ENCODE peak calls at places on chromosomes 16 and 17, in four cellular contexts. C is hepatocyte, M is endothelial cell of umbilical vein, I is K562. A is an unnamed sample. For H3K4me1, the result is how much of the 10 kb centered on the place peaks cover.

GRCh38 chr17:13792314-13792713 is 190.6 kb upstream of the HS3ST3A1 start:
- DNase-seq in C (no peak), M (no peak), I (no peak), A (no peak)

GRCh38 chr17:77233127-77233526 is 92.4 kb downstream of the SEC14L1 start:
- DNase-seq in C (no peak), M (no peak), I (no peak), A (no peak)

GRCh38 chr17:72725432-72726068 is 366.9 kb downstream of the SLC39A11 start:
- DNase-seq in C (peak), M (peak), I (peak), A (peak)

GRCh38 chr17:51118330-51119195 is 2.1 kb downstream of the SPAG9 start:
- DNase-seq in C (peak), M (peak), I (no peak), A (no peak)

GRCh38 chr16:18969855-18970240 is 13.9 kb upstream of the TMC7 start:
- DNase-seq in C (no peak), M (no peak), I (no peak), A (no peak)

GRCh38 chr16:12225816-12226480 is 249.4 kb downstream of the SNX29 start:
- DNase-seq in C (no peak), M (no peak), I (no peak), A (no peak)

GRCh38 chr16:4239020-4239419 is 2.9 kb downstream of the SRL start:
- DNase-seq in C (no peak), M (peak), I (no peak), A (no peak)

GRCh38 chr16:89300311-89300975 is 82.9 kb downstream of the ZNF778 start:
- DNase-seq in C (no peak), M (no peak), I (no peak), A (no peak)

GRCh38 chr17:27389542-27390140 is 66.6 kb upstream of the KSR1 start:
- DNase-seq in C (no peak), M (no peak), I (no peak), A (no peak)

GRCh38 chr16:77077523-77077922 is 113.5 kb upstream of the MON1B start:
- DNase-seq in C (no peak), M (no peak), I (no peak), A (no peak)

GRCh38 chr16:56912746-56913703 is 18.9 kb upstream of the HERPUD1 start:
- DNase-seq in C (no peak), M (no peak), I (no peak), A (no peak)

GRCh38 chr16:68711421-68712139 is 25.5 kb upstream of the CDH1 start:
- DNase-seq in C (no peak), M (no peak), I (peak), A (no peak)

GRCh38 chr17:14921936-14922335 is 343.2 kb downstream of the PMP22 start:
- DNase-seq in C (no peak), M (no peak), I (no peak), A (no peak)

GRCh38 chr16:4570086-4570485 is 13.9 kb downstream of the C16orf96 start:
- DNase-seq in C (no peak), M (no peak), I (no peak), A (no peak)

GRCh38 chr16:70740919-70741778 is 55.3 kb upstream of the MTSS2 start:
- DNase-seq in C (no peak), M (peak), I (no peak), A (no peak)

GRCh38 chr17:2083613-2084128 is 28.8 kb downstream of the HIC1 start:
- DNase-seq in C (peak), M (peak), I (peak), A (no peak)

GRCh38 chr17:43818966-43819365 is 14.0 kb downstream of the MPP3 start:
- DNase-seq in C (no peak), M (no peak), I (no peak), A (no peak)

GRCh38 chr17:29054835-29055234 is 11.9 kb downstream of the PIPOX start:
- DNase-seq in C (no peak), M (no peak), I (no peak), A (no peak)

GRCh38 chr17:70961341-70961740 is 792.0 kb downstream of the KCNJ2 start:
- DNase-seq in C (no peak), M (no peak), I (no peak), A (no peak)

GRCh38 chr17:58136669-58137279 is 11.4 kb upstream of the OR4D1 start:
- DNase-seq in C (peak), M (no peak), I (peak), A (peak)

GRCh38 chr16:87864331-87864989 is 4.8 kb downstream of the SLC7A5 start:
- DNase-seq in C (no peak), M (no peak), I (no peak), A (no peak)

GRCh38 chr17:45121055-45121454 is 11.3 kb downstream of the PLCD3 start:
- DNase-seq in C (no peak), M (no peak), I (no peak), A (no peak)

GRCh38 chr16:3542601-3543373 is 34.4 kb downstream of the NLRC3 start:
- DNase-seq in C (no peak), M (peak), I (no peak), A (no peak)

GRCh38 chr17:10754861-10755591 is 25.2 kb upstream of the TMEM220 start:
- DNase-seq in C (peak), M (no peak), I (no peak), A (no peak)

GRCh38 chr17:44956998-44957981 is 9.7 kb upstream of the KIF18B start:
- DNase-seq in C (no peak), M (no peak), I (no peak), A (no peak)

GRCh38 chr17:19703776-19704371 is 12.5 kb downstream of the SLC47A2 start:
- DNase-seq in C (no peak), M (no peak), I (no peak), A (no peak)

GRCh38 chr16:19113577-19114358 is at the start of gene ITPRIPL2:
- DNase-seq in C (peak), M (peak), I (peak), A (peak)

GRCh38 chr17:16493470-16494048 is 1.6 kb upstream of the LRRC75A start:
- DNase-seq in C (no peak), M (no peak), I (no peak), A (no peak)

GRCh38 chr17:16488572-16488997 is 3.4 kb downstream of the LRRC75A start:
- DNase-seq in C (no peak), M (peak), I (no peak), A (no peak)

GRCh38 chr17:16491703-16492612 is at the start of gene LRRC75A:
- DNase-seq in C (peak), M (peak), I (peak), A (no peak)

GRCh38 chr17:16492613-16493290 is 759 bp upstream of the LRRC75A start:
- DNase-seq in C (no peak), M (no peak), I (no peak), A (no peak)

GRCh38 chr17:16491131-16491702 is 776 bp downstream of the LRRC75A start:
- DNase-seq in C (peak), M (no peak), I (no peak), A (no peak)
- TF ChIP-seq EZH2 in C (no peak), M (peak), I (no peak), A (no peak)

DNA sequence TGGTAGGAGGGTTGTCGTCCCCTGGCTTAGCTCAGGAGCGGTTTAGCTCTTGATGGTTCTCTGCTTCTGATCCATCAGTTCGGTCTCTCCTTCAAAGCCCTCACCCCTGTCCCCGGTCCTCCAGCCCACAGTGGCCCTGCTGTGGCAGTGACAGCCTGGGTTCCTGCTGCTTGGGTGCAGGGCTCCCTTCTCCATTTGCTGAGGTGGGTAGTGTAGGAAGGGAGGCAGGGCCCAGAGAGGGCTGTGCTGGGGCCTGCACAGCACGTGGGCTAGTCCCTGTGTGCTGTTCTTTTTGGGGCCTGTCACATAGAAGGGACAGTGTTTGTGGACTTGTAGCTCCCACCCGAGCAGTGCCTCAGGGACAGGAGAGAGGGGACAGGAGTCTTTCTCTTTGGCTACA is 18.3 kb downstream of the TMEM94 start:
- DNase-seq in C (no peak), M (no peak), I (no peak), A (no peak)
- H3K27ac ChIP-seq in C (no peak), M (no peak), I (no peak), A (no peak)

DNA sequence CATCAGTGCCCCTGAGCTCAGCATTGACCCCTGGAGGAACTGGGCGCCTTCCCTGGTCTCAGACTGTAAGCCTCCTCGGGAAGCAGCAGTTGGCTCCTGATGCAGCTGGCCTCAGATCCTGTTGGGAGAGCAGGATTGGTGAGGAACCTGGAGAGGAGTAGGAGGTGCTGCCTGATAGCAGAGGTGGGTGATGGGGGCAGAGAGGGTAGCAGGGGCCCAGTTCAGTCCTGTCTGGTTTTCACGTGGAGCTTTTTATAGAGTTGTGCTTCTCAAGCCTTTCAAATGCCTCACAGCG is 23.8 kb upstream of the ZNF750 start:
- DNase-seq in C (no peak), M (no peak), I (no peak), A (no peak)
- H3K4me1 ChIP-seq in C (under half), M (under half), I (half or more), A (half or more)

GRCh38 chr16:54937673-54938350 is 7.1 kb downstream of the IRX5 start:
- DNase-seq in C (no peak), M (peak), I (no peak), A (no peak)

GRCh38 chr16:54939537-54940278 is 9.0 kb downstream of the IRX5 start:
- DNase-seq in C (no peak), M (no peak), I (peak), A (no peak)

GRCh38 chr16:54936979-54937672 is 6.5 kb downstream of the IRX5 start:
- DNase-seq in C (peak), M (peak), I (no peak), A (no peak)

GRCh38 chr16:54940279-54940604 is 9.6 kb downstream of the IRX5 start:
- DNase-seq in C (no peak), M (no peak), I (no peak), A (no peak)

GRCh38 chr16:54938351-54939346 is 8.0 kb downstream of the IRX5 start:
- DNase-seq in C (no peak), M (peak), I (no peak), A (no peak)
- TF ChIP-seq EZH2 in C (peak), M (no peak), I (no peak), A (no peak)

GRCh38 chr17:37025241-37025640 is 76.5 kb downstream of the AATF start:
- DNase-seq in C (peak), M (no peak), I (no peak), A (no peak)

GRCh38 chr17:37024181-37024637 is 75.5 kb downstream of the AATF start:
- DNase-seq in C (no peak), M (no peak), I (no peak), A (no peak)

GRCh38 chr17:37026534-37026875 is 77.8 kb downstream of the AATF start:
- DNase-seq in C (no peak), M (no peak), I (no peak), A (no peak)

GRCh38 chr17:37028040-37028439 is 79.3 kb downstream of the AATF start:
- DNase-seq in C (no peak), M (no peak), I (no peak), A (no peak)

DNA sequence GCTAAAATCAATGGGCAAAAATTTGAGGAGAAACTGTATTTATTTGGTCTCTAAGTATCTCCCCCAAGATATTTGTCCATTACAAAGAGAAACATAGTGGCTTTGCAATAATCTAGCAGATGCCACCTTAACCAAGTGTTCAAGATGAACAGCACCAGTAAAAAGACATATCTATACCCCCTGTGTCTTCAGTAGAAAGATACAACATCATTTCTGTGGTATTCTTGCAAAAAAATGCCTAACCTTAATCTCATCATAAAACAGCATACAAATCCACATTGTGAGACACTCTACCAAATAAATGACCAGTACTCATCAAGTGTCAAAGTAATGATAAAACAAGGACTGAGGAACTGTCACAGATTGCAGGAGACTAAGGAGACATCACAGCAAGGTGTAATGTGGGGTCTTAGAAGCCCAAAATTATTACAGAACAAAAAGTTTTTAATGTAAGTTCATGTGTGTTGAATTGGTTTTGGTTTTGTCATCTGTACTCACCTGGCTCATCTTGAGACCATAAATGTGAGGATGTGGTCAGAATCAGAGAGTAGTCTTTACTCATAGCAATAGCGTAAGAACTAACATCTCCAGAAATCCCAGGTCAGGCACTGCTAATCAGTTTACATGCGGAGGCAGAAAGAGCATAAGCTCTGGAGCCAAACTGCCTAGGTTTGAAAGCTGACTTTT is 77.2 kb downstream of the AATF start:
- DNase-seq in C (no peak), M (no peak), I (no peak), A (no peak)
- H3K27ac ChIP-seq in C (peak), M (no peak), I (no peak), A (no peak)

GRCh38 chr16:66517586-66518263 is 32.2 kb downstream of the TK2 start:
- DNase-seq in C (no peak), M (peak), I (no peak), A (no peak)

GRCh38 chr16:66521227-66521626 is 28.7 kb downstream of the TK2 start:
- DNase-seq in C (no peak), M (no peak), I (no peak), A (no peak)

GRCh38 chr16:66520406-66521194 is 29.3 kb downstream of the TK2 start:
- DNase-seq in C (no peak), M (no peak), I (no peak), A (no peak)

GRCh38 chr16:66519974-66520373 is 29.9 kb downstream of the TK2 start:
- DNase-seq in C (no peak), M (no peak), I (no peak), A (no peak)

GRCh38 chr16:66519482-66519881 is 30.4 kb downstream of the TK2 start:
- DNase-seq in C (no peak), M (peak), I (no peak), A (no peak)
- H3K4me1 ChIP-seq in C (under half), M (half or more), I (under half), A (half or more)

GRCh38 chr16:27558434-27558833 is 8.5 kb downstream of the KATNIP start:
- DNase-seq in C (no peak), M (no peak), I (no peak), A (no peak)
- TF ChIP-seq EZH2 in C (no peak), M (no peak), I (no peak), A (no peak)

DNA sequence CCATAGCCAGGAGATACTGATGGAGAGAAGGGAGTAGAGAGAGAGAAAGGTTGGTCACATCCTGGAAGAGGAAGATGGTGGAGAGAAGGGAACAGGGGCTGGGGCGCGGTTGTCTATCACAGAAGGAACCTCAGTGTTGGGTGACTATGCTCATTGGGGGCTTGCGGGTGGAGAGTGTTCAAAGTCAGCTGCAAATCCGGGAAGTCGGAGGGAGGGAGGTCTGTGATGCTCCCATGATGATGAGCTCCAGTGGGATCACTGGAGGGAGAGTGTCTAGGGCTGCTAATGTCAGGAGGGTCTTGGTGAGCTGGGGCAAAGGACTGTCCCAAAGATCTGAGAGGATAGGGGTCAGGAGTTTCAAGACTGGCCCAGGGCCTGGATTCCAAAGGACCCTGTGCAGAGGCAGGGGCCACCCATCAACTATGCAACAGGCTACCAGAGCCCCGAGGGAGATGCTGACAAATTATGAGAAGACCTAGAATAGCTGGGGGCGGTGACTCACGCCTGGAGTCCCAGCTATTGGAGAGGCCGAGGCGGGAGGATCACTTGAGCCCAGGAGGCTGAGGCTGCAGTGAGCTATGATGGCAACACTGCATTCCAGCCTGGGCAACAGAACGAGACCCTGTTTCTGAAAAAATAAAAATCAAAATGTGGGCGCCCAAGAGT is 2.6 kb downstream of the SPDYE4 start:
- DNase-seq in C (no peak), M (no peak), I (no peak), A (no peak)
- H3K27ac ChIP-seq in C (no peak), M (no peak), I (no peak), A (no peak)

DNA sequence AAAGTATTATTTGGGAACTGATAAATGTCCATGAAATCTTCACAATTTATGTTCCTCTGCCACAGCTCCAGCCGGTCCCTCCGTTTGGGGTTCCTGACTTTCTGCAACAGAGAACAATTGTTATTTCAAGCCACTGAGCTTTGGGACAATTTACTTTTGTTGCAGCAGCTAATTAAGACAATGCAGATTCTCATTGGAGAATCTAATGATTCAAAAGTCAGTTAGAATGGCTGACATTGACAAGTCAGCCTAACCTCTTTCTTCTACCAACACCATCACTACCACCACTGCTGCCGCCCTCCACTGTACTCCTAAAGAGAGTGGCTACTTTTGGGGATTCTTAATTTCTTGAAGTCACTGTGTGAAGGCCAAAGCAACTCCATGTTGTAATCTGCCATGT is 15.0 kb upstream of the HEATR6 start:
- DNase-seq in C (no peak), M (no peak), I (no peak), A (no peak)
- H3K4me1 ChIP-seq in C (under half), M (under half), I (under half), A (under half)

DNA sequence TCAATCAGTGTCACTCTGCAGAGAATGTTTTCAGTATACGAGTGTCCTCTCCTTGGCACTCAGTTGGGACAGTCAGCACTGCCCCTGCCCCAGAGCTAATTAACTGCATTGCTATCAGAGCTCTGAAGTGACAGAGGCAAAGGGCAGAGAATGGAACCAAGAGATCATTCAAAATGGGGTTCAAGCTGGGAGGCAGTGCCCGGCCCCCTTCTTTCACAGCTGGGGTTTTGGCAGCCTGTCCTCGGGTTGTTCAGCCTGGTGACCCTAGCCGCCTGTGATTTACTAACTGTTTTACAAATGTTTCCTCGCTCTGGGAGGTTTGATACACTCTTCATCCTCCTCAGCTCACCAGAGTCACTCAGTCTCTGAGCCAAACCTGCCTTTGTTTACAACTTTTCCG is 195.9 kb upstream of the TBX2 start:
- DNase-seq in C (no peak), M (no peak), I (no peak), A (no peak)
- TF ChIP-seq EZH2 in C (no peak), M (no peak), I (no peak), A (no peak)

A was measured in HCT116.